ENCODE peak calls at places on chromosomes 5 and 9, in eight cellular contexts. V is thoracic aorta; M is HTR-8/SVneo; L is mesendoderm; Y is iris pigment epithelial cell; N is KG1; Z is activated CD4-positive, alpha-beta T cell treated with anti-CD3 and anti-CD28 coated beads, Interleukin-2, amount 50 U/mL, for 48 hours; J is endodermal cell. Q is an unnamed sample.

GRCh38 chr9:91534374-91534773 is 110.7 kb upstream of the NFIL3 start:
- DNase-seq in Z (no peak), V (no peak), N (no peak), L (no peak), Y (peak), M (peak), J (no peak), Q (no peak)

GRCh38 chr5:163677092-163677491 is 171.7 kb downstream of the MAT2B start:
- DNase-seq in N (no peak), V (no peak), Y (peak), L (no peak), Z (no peak), J (no peak), M (no peak), Q (no peak)

GRCh38 chr5:142816577-142816976 is 46.4 kb downstream of the ARHGAP26 start:
- DNase-seq in Y (peak), Z (no peak), N (no peak), M (peak), L (peak), J (no peak), V (peak), Q (no peak)

GRCh38 chr9:122619996-122620395 is 5.5 kb downstream of the OR1Q1 start:
- DNase-seq in V (no peak), J (no peak), Z (no peak), L (no peak), N (no peak), Y (no peak), M (no peak), Q (no peak)

GRCh38 chr5:135016926-135017325 is 17.1 kb downstream of the PITX1 start:
- DNase-seq in Z (no peak), Y (no peak), L (no peak), J (peak), V (no peak), M (no peak), N (no peak), Q (no peak)

GRCh38 chr5:67353500-67353931 is 156.9 kb upstream of the CD180 start:
- DNase-seq in V (no peak), Y (peak), L (no peak), M (no peak), Z (no peak), N (no peak), J (no peak), Q (no peak)

GRCh38 chr5:13566903-13567339 is 377.6 kb downstream of the DNAH5 start:
- DNase-seq in Y (peak), M (peak), L (peak), Z (no peak), J (no peak), N (no peak), V (no peak), Q (no peak)

GRCh38 chr5:167030500-167031120 is 1260.8 kb upstream of the WWC1 start:
- DNase-seq in Z (no peak), M (no peak), L (peak), N (no peak), J (peak), V (no peak), Y (peak), Q (no peak)

GRCh38 chr5:74318985-74319563 is 321.5 kb downstream of the ENC1 start:
- DNase-seq in N (no peak), V (no peak), Y (no peak), M (no peak), J (no peak), Z (peak), L (no peak), Q (no peak)

GRCh38 chr9:134243778-134244467 is 79.6 kb upstream of the RNU6ATAC start:
- DNase-seq in L (no peak), N (peak), Z (peak), Y (peak), M (no peak), J (no peak), V (no peak), Q (no peak)

GRCh38 chr5:56019306-56020272 is 24.8 kb upstream of the IL6ST start:
- DNase-seq in Z (no peak), Y (peak), N (no peak), M (no peak), V (no peak), J (no peak), L (no peak), Q (no peak)

GRCh38 chr9:99235069-99235468 is 13.0 kb downstream of the SEC61B start:
- DNase-seq in J (no peak), M (no peak), N (no peak), V (no peak), Y (no peak), L (no peak), Z (no peak), Q (no peak)

GRCh38 chr5:71836084-71836483 is 117.0 kb downstream of the CARTPT start:
- DNase-seq in L (no peak), N (no peak), Y (peak), M (no peak), J (no peak), Z (no peak), V (no peak), Q (no peak)

GRCh38 chr9:138022756-138023393 is 145.3 kb downstream of the CACNA1B start:
- DNase-seq in Z (no peak), J (peak), L (peak), M (no peak), N (no peak), V (no peak), Y (no peak), Q (no peak)

GRCh38 chr9:109214414-109214813 is 47.4 kb upstream of the FRRS1L start:
- DNase-seq in M (no peak), N (no peak), V (no peak), Z (no peak), L (no peak), J (no peak), Y (no peak), Q (no peak)

GRCh38 chr9:118554987-118555386 is 814.2 kb downstream of the BRINP1 start:
- DNase-seq in Y (no peak), M (no peak), N (no peak), Z (no peak), V (no peak), L (no peak), J (no peak), Q (no peak)

GRCh38 chr5:122259995-122260394 is 52.0 kb upstream of the SNCAIP start:
- DNase-seq in N (no peak), Y (peak), Z (no peak), V (no peak), J (peak), L (peak), M (no peak), Q (no peak)

GRCh38 chr5:126122942-126123341 is 300.3 kb upstream of the GRAMD2B start:
- DNase-seq in N (no peak), M (no peak), J (peak), Y (no peak), L (peak), V (no peak), Z (no peak), Q (no peak)

GRCh38 chr5:171681667-171682066 is 104.0 kb upstream of the SMIM23 start:
- DNase-seq in N (no peak), Z (no peak), M (peak), V (no peak), L (no peak), J (no peak), Y (peak), Q (no peak)

GRCh38 chr5:124919076-124919475 is 172.6 kb upstream of the ZNF608 start:
- DNase-seq in Y (no peak), M (no peak), J (no peak), Z (no peak), V (no peak), L (no peak), N (no peak), Q (no peak)

GRCh38 chr5:138580001-138580400 is 4.8 kb upstream of the HSPA9 start:
- DNase-seq in L (no peak), Z (no peak), V (no peak), Y (no peak), J (no peak), N (no peak), M (no peak), Q (no peak)

GRCh38 chr9:69412741-69413150 is 87.7 kb downstream of the ENTREP1 start:
- DNase-seq in Z (no peak), V (no peak), M (peak), L (peak), J (peak), N (no peak), Y (peak), Q (peak)

GRCh38 chr5:139745800-139746690 is 49.6 kb upstream of the PSD2 start:
- DNase-seq in N (no peak), Z (peak), M (no peak), Y (peak), L (peak), V (peak), J (peak), Q (no peak)

GRCh38 chr9:135903358-135903656 is 4.0 kb downstream of the CAMSAP1 start:
- DNase-seq in M (no peak), N (no peak), Y (no peak), V (no peak), Z (no peak), L (no peak), J (no peak), Q (no peak)

GRCh38 chr9:71763752-71764332 is 4.5 kb downstream of the CEMIP2 start:
- DNase-seq in N (no peak), Y (peak), M (no peak), J (no peak), Z (no peak), L (no peak), V (no peak), Q (no peak)

GRCh38 chr9:78163834-78164233 is 72.0 kb upstream of the CEP78 start:
- DNase-seq in Y (no peak), L (no peak), N (no peak), Z (no peak), M (no peak), V (no peak), J (no peak), Q (no peak)

GRCh38 chr9:134325813-134326753 is at the start of gene RXRA:
- DNase-seq in M (peak), L (peak), V (no peak), Z (peak), J (peak), N (no peak), Y (peak), Q (peak)

GRCh38 chr5:3324421-3325101 is 271.1 kb upstream of the IRX1 start:
- DNase-seq in N (no peak), Z (no peak), L (peak), J (peak), M (peak), V (no peak), Y (no peak), Q (no peak)

GRCh38 chr5:60287174-60287771 is 393.7 kb upstream of the PDE4D start:
- DNase-seq in L (peak), M (peak), Z (peak), J (peak), V (no peak), Y (peak), N (peak), Q (no peak)

GRCh38 chr5:19886123-19886921 is 101.7 kb downstream of the CDH18 start:
- DNase-seq in M (peak), N (no peak), Y (peak), L (peak), Z (no peak), V (no peak), J (no peak), Q (no peak)

GRCh38 chr9:126439402-126439765 is 112.8 kb downstream of the MVB12B start:
- DNase-seq in V (no peak), J (no peak), L (no peak), Z (no peak), Y (peak), M (no peak), N (no peak), Q (no peak)

GRCh38 chr5:112419050-112419595 is at the start of gene EPB41L4A:
- DNase-seq in J (no peak), Z (no peak), L (no peak), Y (no peak), V (no peak), N (no peak), M (no peak), Q (peak)

GRCh38 chr5:86407711-86408110 is 210.0 kb upstream of the COX7C start:
- DNase-seq in L (no peak), N (no peak), M (no peak), V (no peak), Y (no peak), Z (no peak), J (no peak), Q (no peak)

GRCh38 chr9:125190371-125190801 is 783 bp upstream of the PPP6C start:
- DNase-seq in Z (peak), J (no peak), L (peak), M (no peak), Y (peak), N (no peak), V (no peak), Q (no peak)

GRCh38 chr5:143208781-143209510 is 194.5 kb downstream of the NR3C1 start:
- DNase-seq in V (no peak), Z (no peak), L (peak), Y (no peak), J (no peak), N (no peak), M (no peak), Q (no peak)

GRCh38 chr9:109733690-109734089 is 46.3 kb upstream of the PALM2AKAP2 start:
- DNase-seq in J (no peak), L (no peak), V (no peak), Z (no peak), Y (peak), M (peak), N (no peak), Q (no peak)

Q was measured in 8988T.